ENCODE peak calls at places on chromosomes 11 and 22, in six cellular contexts. D, R, U, V, B and F are unnamed samples.

GRCh38 chr11:113577356-113578163 is 102.4 kb upstream of the DRD2 start:
- DNase-seq in D (no peak), R (no peak), U (no peak), V (no peak), B (no peak), F (no peak)

GRCh38 chr11:10460611-10461275 is 5.7 kb downstream of the AMPD3 start:
- DNase-seq in D (no peak), R (no peak), U (no peak), V (no peak), B (no peak), F (no peak)

GRCh38 chr11:34266987-34267386 is 90.8 kb downstream of the ABTB2 start:
- DNase-seq in D (no peak), R (no peak), U (no peak), V (no peak), B (peak; percentile 27), F (no peak)

GRCh38 chr11:257766-258493 is 20.3 kb upstream of the NLRP6 start:
- DNase-seq in D (no peak), R (no peak), U (no peak), V (no peak), B (no peak), F (no peak)

GRCh38 chr11:112877561-112877960 is 83.7 kb upstream of the NCAM1 start:
- DNase-seq in D (peak; percentile 68), R (no peak), U (no peak), V (no peak), B (no peak), F (no peak)

GRCh38 chr11:3177931-3178330 is 12.8 kb upstream of the OSBPL5 start:
- DNase-seq in D (no peak), R (no peak), U (no peak), V (no peak), B (no peak), F (no peak)

GRCh38 chr22:45511847-45512261 is 9.2 kb downstream of the FBLN1 start:
- DNase-seq in D (peak; percentile 39), R (no peak), U (no peak), V (no peak), B (peak; percentile 85), F (no peak)

GRCh38 chr22:37775785-37776638 is 31.7 kb upstream of the GCAT start:
- DNase-seq in D (no peak), R (no peak), U (no peak), V (no peak), B (no peak), F (no peak)

GRCh38 chr11:120067361-120068113 is 70.4 kb downstream of the TRIM29 start:
- DNase-seq in D (no peak), R (no peak), U (no peak), V (no peak), B (no peak), F (no peak)

GRCh38 chr11:69293819-69294505 is at the start of gene MYEOV:
- DNase-seq in D (peak; percentile 97), R (peak; percentile 29), U (no peak), V (no peak), B (no peak), F (peak; percentile 86)

GRCh38 chr11:32088117-32088941 is 2.5 kb upstream of the RCN1 start:
- DNase-seq in D (no peak), R (no peak), U (no peak), V (no peak), B (peak; percentile 73), F (no peak)